ENCODE peak calls at places on chromosomes 5 and 9, in nine cellular contexts. I is AG09309, T is spleen, Q is pancreas, D is breast epithelium, O is left lung, F is MM.1S, V is HL-60, B is heart left ventricle. C is an unnamed sample.

GRCh38 chr5:162248107-162248713 is 180.6 kb downstream of the GABRG2 start:
- DNase-seq in T (no peak), Q (no peak), I (no peak), V (no peak), B (no peak), D (no peak), F (no peak), O (no peak), C (no peak)

GRCh38 chr5:1515311-1515920 is 8.3 kb downstream of the LPCAT1 start:
- DNase-seq in B (peak), D (no peak), I (no peak), O (peak), Q (peak), V (no peak), F (no peak), T (peak), C (no peak)

GRCh38 chr9:127523312-127523851 is 72.1 kb downstream of the LRSAM1 start:
- DNase-seq in I (no peak), V (peak), F (no peak), B (peak), Q (no peak), D (no peak), T (no peak), O (no peak), C (peak)

GRCh38 chr5:174935854-174936474 is 211.6 kb downstream of the MSX2 start:
- DNase-seq in Q (peak), F (peak), I (no peak), D (peak), T (peak), V (peak), B (peak), O (peak), C (peak)

GRCh38 chr9:136095495-136096058 is 488 bp upstream of the NACC2 start:
- DNase-seq in D (no peak), F (no peak), Q (peak), B (peak), T (peak), I (no peak), O (no peak), V (peak), C (peak)

GRCh38 chr9:12680757-12681156 is 12.4 kb upstream of the TYRP1 start:
- DNase-seq in B (no peak), V (no peak), I (no peak), T (no peak), D (no peak), Q (no peak), F (no peak), O (no peak), C (no peak)

GRCh38 chr9:127706836-127707241 is at the start of gene CFAP157:
- DNase-seq in B (no peak), T (no peak), I (no peak), D (no peak), O (no peak), Q (no peak), V (peak), F (no peak), C (peak)

GRCh38 chr9:450561-450960 is 235.9 kb downstream of the DOCK8 start:
- DNase-seq in T (no peak), O (no peak), B (no peak), Q (no peak), D (no peak), F (no peak), V (no peak), I (no peak), C (no peak)

GRCh38 chr9:117763314-117763713 is 59.1 kb downstream of the TLR4 start:
- DNase-seq in V (no peak), F (no peak), T (no peak), B (no peak), D (no peak), I (peak), Q (no peak), O (no peak), C (peak)

GRCh38 chr9:376115-376514 is 161.4 kb downstream of the DOCK8 start:
- DNase-seq in F (no peak), T (no peak), I (no peak), Q (no peak), D (no peak), O (no peak), V (no peak), B (no peak), C (no peak)

GRCh38 chr5:128536229-128536860 is 1.7 kb downstream of the FBN2 start:
- DNase-seq in O (no peak), F (no peak), I (no peak), T (no peak), V (no peak), B (no peak), D (no peak), Q (no peak), C (no peak)

GRCh38 chr5:53360811-53361210 is 119.6 kb upstream of the FST start:
- DNase-seq in Q (no peak), F (no peak), T (no peak), V (no peak), D (no peak), O (no peak), I (peak), B (no peak), C (peak)

GRCh38 chr5:160192424-160192823 is 36.9 kb upstream of the FABP6 start:
- DNase-seq in Q (no peak), T (no peak), O (no peak), V (no peak), B (no peak), F (no peak), I (no peak), D (no peak), C (no peak)

GRCh38 chr9:8315211-8315610 is 515.6 kb upstream of the DMAC1 start:
- DNase-seq in Q (no peak), O (no peak), F (no peak), B (no peak), V (no peak), I (no peak), D (no peak), T (no peak), C (no peak)

GRCh38 chr5:158120760-158121159 is 261.8 kb upstream of the CLINT1 start:
- DNase-seq in V (no peak), Q (no peak), B (no peak), I (no peak), F (no peak), T (no peak), D (no peak), O (no peak), C (peak)

GRCh38 chr5:34717426-34718327 is 61.5 kb downstream of the RAI14 start:
- DNase-seq in Q (no peak), F (no peak), V (no peak), T (no peak), O (no peak), I (peak), D (no peak), B (no peak), C (peak)

GRCh38 chr9:75385236-75385635 is 296.9 kb downstream of the OSTF1 start:
- DNase-seq in Q (no peak), T (no peak), O (no peak), V (no peak), B (no peak), D (no peak), F (no peak), I (no peak), C (no peak)

GRCh38 chr5:34930527-34930844 is 1.1 kb downstream of the DNAJC21 start:
- DNase-seq in F (no peak), V (no peak), O (no peak), I (no peak), T (no peak), D (no peak), Q (no peak), B (no peak), C (peak)

GRCh38 chr9:136832581-136832980 is 9.7 kb upstream of the AJM1 start:
- DNase-seq in O (no peak), T (no peak), I (no peak), F (no peak), V (no peak), Q (no peak), B (no peak), D (no peak), C (no peak)

GRCh38 chr5:109719978-109720377 is 30.3 kb downstream of the MAN2A1 start:
- DNase-seq in F (no peak), D (no peak), I (no peak), T (no peak), V (no peak), B (no peak), O (no peak), Q (no peak), C (no peak)

GRCh38 chr9:120946259-120946658 is 19.7 kb upstream of the TRAF1 start:
- DNase-seq in I (no peak), F (no peak), D (no peak), V (no peak), Q (no peak), T (no peak), B (no peak), O (no peak), C (peak)

GRCh38 chr5:135011355-135012032 is 22.5 kb downstream of the PITX1 start:
- DNase-seq in D (no peak), O (no peak), I (no peak), V (no peak), B (peak), T (peak), Q (peak), F (no peak), C (no peak)

GRCh38 chr9:123034881-123035465 is 1.5 kb downstream of the GPR21 start:
- DNase-seq in I (no peak), Q (no peak), B (no peak), D (no peak), F (no peak), T (no peak), V (no peak), O (no peak), C (no peak)

GRCh38 chr5:122141751-122142150 is 12.4 kb downstream of the ZNF474 start:
- DNase-seq in Q (no peak), D (no peak), B (no peak), F (no peak), O (no peak), V (no peak), I (no peak), T (no peak), C (no peak)

GRCh38 chr9:129703667-129704355 is 38.4 kb downstream of the PRRX2 start:
- DNase-seq in O (peak), V (no peak), B (no peak), Q (no peak), D (no peak), F (no peak), I (no peak), T (no peak), C (no peak)

GRCh38 chr9:37919166-37919955 is 15.4 kb upstream of the SLC25A51 start:
- DNase-seq in T (peak), V (no peak), O (no peak), B (no peak), D (no peak), F (no peak), I (no peak), Q (no peak), C (no peak)

GRCh38 chr9:37916471-37917314 is 12.8 kb upstream of the SLC25A51 start:
- DNase-seq in F (no peak), T (no peak), Q (no peak), D (no peak), O (no peak), I (no peak), V (no peak), B (no peak), C (no peak)

GRCh38 chr9:37917315-37917731 is 13.4 kb upstream of the SLC25A51 start:
- DNase-seq in Q (no peak), T (peak), B (no peak), F (no peak), O (no peak), I (no peak), D (no peak), V (no peak), C (no peak)

GRCh38 chr9:37918665-37919165 is 14.8 kb upstream of the SLC25A51 start:
- DNase-seq in F (no peak), B (no peak), T (peak), D (no peak), O (no peak), Q (no peak), V (no peak), I (no peak), C (no peak)

GRCh38 chr9:37917801-37918664 is 14.1 kb upstream of the SLC25A51 start:
- DNase-seq in O (no peak), V (no peak), T (peak), I (no peak), D (no peak), Q (no peak), F (no peak), B (no peak), C (no peak)
- H3K4me3 ChIP-seq in O (no peak), V (no peak), T (no peak), I (no peak), D (no peak), Q (no peak), F (no peak), B (no peak), C (no peak)

GRCh38 chr9:69748304-69748703 is 11.5 kb downstream of the PTAR1 start:
- DNase-seq in V (no peak), Q (no peak), B (no peak), I (no peak), D (no peak), F (no peak), T (no peak), O (no peak), C (no peak)

GRCh38 chr9:69743930-69744329 is 15.9 kb downstream of the PTAR1 start:
- DNase-seq in B (no peak), O (no peak), D (no peak), F (no peak), T (no peak), I (no peak), Q (no peak), V (no peak), C (no peak)

GRCh38 chr9:69744688-69745380 is 15.0 kb downstream of the PTAR1 start:
- DNase-seq in Q (no peak), B (no peak), I (no peak), D (no peak), V (no peak), T (no peak), O (no peak), F (no peak), C (peak)

GRCh38 chr9:69746859-69747560 is 12.8 kb downstream of the PTAR1 start:
- DNase-seq in D (no peak), F (no peak), Q (no peak), O (no peak), V (no peak), I (no peak), B (no peak), T (no peak), C (no peak)

DNA sequence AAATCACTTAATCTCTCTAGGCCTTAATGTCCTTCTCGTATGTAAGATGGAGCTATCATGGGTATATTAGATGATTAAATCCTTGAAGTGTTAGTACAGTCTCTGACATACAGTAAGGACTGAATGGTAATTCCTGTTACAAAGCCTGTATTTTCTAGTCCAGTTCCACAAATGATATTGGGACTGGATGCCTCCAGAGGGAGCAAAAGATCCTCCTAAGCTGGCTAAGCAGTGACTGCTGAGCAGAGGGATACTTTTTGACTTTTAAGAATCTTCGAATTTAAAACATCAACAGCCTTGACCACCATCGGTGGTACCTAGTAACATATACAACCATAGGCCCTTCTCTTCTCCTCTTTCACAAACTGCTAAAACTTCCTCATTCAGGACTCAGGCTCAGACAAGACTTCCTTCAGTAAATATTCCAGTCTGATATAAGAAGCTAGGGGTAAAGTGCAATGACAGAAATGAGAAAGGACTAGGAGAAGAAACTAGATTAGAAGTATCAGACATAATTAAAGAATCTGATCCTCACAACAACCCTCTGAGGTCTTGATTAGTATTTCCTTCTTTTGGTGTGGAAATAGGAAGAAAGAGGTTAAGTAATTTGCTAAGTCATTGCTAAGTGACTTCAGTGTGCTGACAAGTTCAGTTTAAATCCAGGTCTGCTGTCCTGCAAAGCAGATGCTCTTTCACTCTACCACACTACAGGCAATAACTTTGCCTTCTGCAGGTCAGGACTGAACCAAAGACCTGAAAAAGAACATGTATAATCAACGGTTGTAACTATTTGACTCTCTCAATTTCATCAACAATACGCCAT is 13.9 kb downstream of the PTAR1 start:
- DNase-seq in Q (no peak), D (no peak), F (no peak), B (no peak), T (no peak), O (no peak), I (no peak), V (peak), C (peak)
- TF ChIP-seq CTCF in Q (no peak), D (no peak), F (no peak), B (peak), T (no peak), O (no peak), I (peak), V (no peak), C (peak)

DNA sequence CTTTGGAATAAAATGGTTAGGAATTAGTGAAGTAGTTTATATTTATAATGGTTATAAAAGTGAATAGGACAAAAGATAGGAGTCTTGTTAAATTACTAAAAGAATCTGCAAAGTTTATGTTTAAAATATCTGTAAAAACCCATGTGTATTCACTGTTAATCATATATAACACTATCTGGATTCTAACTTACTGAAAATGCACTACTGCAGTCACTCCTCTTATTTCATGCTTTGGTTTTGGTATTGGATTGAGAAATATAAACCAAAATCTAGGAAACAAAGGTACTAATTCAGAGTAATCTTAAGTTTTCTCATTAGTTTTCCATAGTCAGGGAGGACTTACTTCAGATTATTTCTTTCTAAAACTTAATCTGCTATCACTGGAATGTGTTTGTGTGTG is 49.5 kb downstream of the ST8SIA4 start:
- DNase-seq in I (no peak), O (no peak), F (no peak), V (no peak), Q (no peak), T (no peak), B (no peak), D (no peak), C (no peak)
- H3K4me3 ChIP-seq in I (no peak), O (no peak), F (peak), V (no peak), Q (no peak), T (no peak), B (no peak), D (no peak), C (no peak)

GRCh38 chr5:8842906-8843590 is 702.8 kb downstream of the SEMA5A start:
- DNase-seq in B (no peak), I (no peak), D (no peak), O (no peak), F (no peak), Q (no peak), T (no peak), V (no peak), C (peak)
- TF ChIP-seq CTCF in B (peak), I (peak), D (no peak), O (no peak), F (no peak), Q (no peak), T (no peak), V (no peak), C (peak)

DNA sequence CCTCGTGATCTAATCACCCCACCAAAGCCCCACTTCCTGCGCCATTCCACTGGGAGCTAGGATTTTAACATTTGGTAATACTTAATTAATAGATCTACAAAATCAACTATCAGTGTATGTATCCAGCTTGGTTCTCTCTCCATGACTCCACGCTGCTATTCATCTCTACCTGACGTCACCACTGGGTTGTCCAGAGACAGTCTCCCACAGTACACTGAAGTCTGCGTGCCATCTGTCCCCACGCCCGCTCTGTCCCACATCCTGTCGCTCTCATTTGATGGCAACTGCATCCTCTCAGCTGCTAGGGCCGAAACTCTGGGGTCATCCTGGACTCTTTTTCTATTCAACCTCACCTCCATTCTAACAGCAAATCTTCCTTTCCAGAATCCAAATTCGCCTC is 53.2 kb downstream of the ANKRD33B start:
- DNase-seq in I (no peak), O (no peak), F (no peak), Q (no peak), D (no peak), V (no peak), T (peak), B (no peak), C (no peak)
- H3K4me3 ChIP-seq in I (no peak), O (no peak), F (no peak), Q (no peak), D (no peak), V (no peak), T (no peak), B (no peak), C (no peak)

C was measured in epithelial cell of esophagus.